ENCODE peak calls at places on chromosomes 5 and 9, in five cellular contexts. E is H9, L is thyroid gland, B is GM10248, T is activated B cell treated with CpG ODN at 0.5 μM for 24 hours. G is an unnamed sample.

GRCh38 chr9:34589656-34590375 is at the start of gene CNTFR:
- DNase-seq in T (peak; percentile 36), E (no peak), L (peak; percentile 27), B (no peak), G (peak; percentile 40)

GRCh38 chr9:84697494-84698114 is 28.1 kb downstream of the NTRK2 start:
- DNase-seq in E (peak; percentile 93), B (peak; percentile 69), L (peak; percentile 65), T (no peak), G (peak; percentile 79)

GRCh38 chr5:16970260-16970659 is 34.2 kb upstream of the MYO10 start:
- DNase-seq in L (no peak), E (no peak), B (no peak), T (no peak), G (no peak)

GRCh38 chr5:151596839-151597539 is 5.9 kb upstream of the FAT2 start:
- DNase-seq in B (no peak), T (no peak), E (peak; percentile 60), L (no peak), G (peak; percentile 18)

GRCh38 chr9:19870988-19871387 is 82.2 kb upstream of the SLC24A2 start:
- DNase-seq in T (no peak), B (no peak), E (no peak), L (no peak), G (no peak)

GRCh38 chr5:31135542-31135941 is 57.9 kb upstream of the CDH6 start:
- DNase-seq in L (no peak), T (no peak), E (no peak), B (no peak), G (no peak)

GRCh38 chr5:759781-760362 is 24.7 kb downstream of the ZDHHC11B start:
- DNase-seq in L (no peak), T (no peak), B (no peak), E (peak; percentile 29), G (no peak)

GRCh38 chr9:130860458-130861316 is 25.6 kb downstream of the ABL1 start:
- DNase-seq in B (no peak), E (no peak), T (no peak), L (peak; percentile 96), G (no peak)

GRCh38 chr5:137091473-137091872 is 407.7 kb downstream of the SPOCK1 start:
- DNase-seq in E (peak; percentile 61), B (no peak), T (no peak), L (no peak), G (no peak)

GRCh38 chr5:57302164-57302563 is 128.3 kb downstream of the GPBP1 start:
- DNase-seq in L (no peak), B (no peak), E (no peak), T (no peak), G (no peak)

GRCh38 chr5:120539471-120539870 is 75.4 kb downstream of the PRR16 start:
- DNase-seq in L (no peak), E (no peak), B (no peak), T (no peak), G (no peak)

GRCh38 chr9:127278372-127278771 is 13.8 kb downstream of the GARNL3 start:
- DNase-seq in T (no peak), L (no peak), E (no peak), B (no peak), G (no peak)

GRCh38 chr5:58019614-58020013 is 440.3 kb downstream of the PLK2 start:
- DNase-seq in B (no peak), L (peak; percentile 30), E (no peak), T (no peak), G (no peak)

GRCh38 chr5:95178046-95178651 is 106.7 kb downstream of the MCTP1 start:
- DNase-seq in T (no peak), B (no peak), L (peak; percentile 53), E (peak; percentile 95), G (no peak)

GRCh38 chr9:27053369-27054057 is 48.0 kb upstream of the LRRC19 start:
- DNase-seq in L (no peak), B (no peak), T (no peak), E (no peak), G (peak; percentile 20)

GRCh38 chr5:16855475-16855874 is 80.6 kb downstream of the MYO10 start:
- DNase-seq in L (peak; percentile 28), T (no peak), E (no peak), B (no peak), G (peak; percentile 24)

GRCh38 chr5:96065577-96066385 is 104.1 kb upstream of the ELL2 start:
- DNase-seq in E (no peak), L (no peak), B (no peak), T (no peak), G (no peak)

GRCh38 chr5:56512314-56512996 is 279.3 kb upstream of the ANKRD55 start:
- DNase-seq in L (no peak), E (no peak), B (no peak), T (no peak), G (no peak)

GRCh38 chr9:35521708-35522107 is 31.8 kb downstream of the RUSC2 start:
- DNase-seq in B (no peak), E (no peak), T (no peak), L (no peak), G (no peak)

GRCh38 chr5:146909496-146910068 is 31.0 kb upstream of the PPP2R2B start:
- DNase-seq in E (no peak), L (no peak), T (no peak), B (no peak), G (no peak)

GRCh38 chr9:128721487-128722010 is 2.4 kb downstream of the ZDHHC12 start:
- DNase-seq in T (no peak), B (no peak), L (no peak), E (no peak), G (no peak)

DNA sequence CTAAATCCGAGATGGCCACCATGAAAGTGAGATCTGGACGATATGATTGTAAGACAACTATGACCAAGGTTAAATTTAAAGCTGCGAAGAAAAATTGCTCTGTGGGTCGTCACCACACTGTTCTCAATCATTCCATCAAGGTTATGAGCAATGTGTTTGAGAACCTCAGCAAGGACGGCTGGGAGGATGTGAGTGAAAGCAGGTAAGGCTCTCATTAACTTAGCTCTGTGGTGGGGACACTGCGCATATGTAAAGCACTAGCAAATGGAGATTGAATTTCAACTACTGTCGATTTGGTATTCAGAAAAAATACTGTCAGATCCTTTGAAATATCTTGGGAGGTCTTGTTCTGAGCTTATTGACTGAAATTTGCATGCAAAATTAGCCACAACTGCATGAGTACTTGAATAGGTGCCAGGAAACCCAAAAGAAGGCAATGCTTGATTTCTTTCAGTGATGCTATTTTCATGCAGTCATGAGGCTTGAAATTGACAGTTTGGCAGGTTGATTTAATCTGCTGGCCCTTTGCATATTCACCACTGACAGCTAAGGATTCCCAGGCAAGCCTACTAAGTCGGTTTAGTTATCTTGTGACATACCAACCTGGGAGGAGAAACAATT is 183.9 kb upstream of the SH3GL2 start:
- DNase-seq in L (no peak), T (no peak), B (no peak), E (peak; percentile 40), G (no peak)
- TF ChIP-seq CTCF in L (no peak), T (no peak), B (no peak), E (no peak), G (no peak)

GRCh38 chr5:169808118-169808581 is 171.1 kb downstream of the DOCK2 start:
- DNase-seq in E (peak; percentile 57), B (no peak), T (no peak), L (no peak), G (no peak)

GRCh38 chr5:169803077-169803981 is 166.3 kb downstream of the DOCK2 start:
- DNase-seq in E (no peak), L (no peak), T (no peak), B (no peak), G (no peak)

GRCh38 chr5:169805937-169806700 is 169.0 kb downstream of the DOCK2 start:
- DNase-seq in L (no peak), E (no peak), B (peak; percentile 58), T (no peak), G (no peak)

GRCh38 chr5:169804861-169805260 is 167.8 kb downstream of the DOCK2 start:
- DNase-seq in B (no peak), L (no peak), T (no peak), E (no peak), G (no peak)

DNA sequence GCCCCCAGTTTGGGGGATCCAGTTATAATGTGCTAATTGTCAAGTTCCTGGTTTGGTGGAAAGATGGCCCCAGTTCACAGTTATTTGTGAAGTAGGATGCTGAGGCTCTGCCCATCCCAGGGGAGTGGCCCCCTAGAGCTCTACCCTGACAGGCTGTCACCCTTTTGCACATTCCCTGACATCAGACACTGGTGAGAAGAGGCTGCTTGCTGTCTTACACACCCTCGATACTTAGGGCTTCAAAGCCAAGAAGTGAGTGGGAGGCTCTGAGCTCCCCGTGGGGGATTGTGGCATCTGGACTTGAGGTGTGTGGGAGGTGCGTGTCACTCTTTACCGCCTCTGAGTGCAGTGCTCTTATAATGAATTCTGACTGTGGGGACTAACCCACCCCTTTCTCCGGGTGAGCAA is 168.5 kb downstream of the DOCK2 start:
- DNase-seq in B (peak; percentile 79), E (peak; percentile 45), T (peak; percentile 35), L (no peak), G (no peak)
- TF ChIP-seq CTCF in B (no peak), E (peak; percentile 48), T (no peak), L (no peak), G (no peak)

DNA sequence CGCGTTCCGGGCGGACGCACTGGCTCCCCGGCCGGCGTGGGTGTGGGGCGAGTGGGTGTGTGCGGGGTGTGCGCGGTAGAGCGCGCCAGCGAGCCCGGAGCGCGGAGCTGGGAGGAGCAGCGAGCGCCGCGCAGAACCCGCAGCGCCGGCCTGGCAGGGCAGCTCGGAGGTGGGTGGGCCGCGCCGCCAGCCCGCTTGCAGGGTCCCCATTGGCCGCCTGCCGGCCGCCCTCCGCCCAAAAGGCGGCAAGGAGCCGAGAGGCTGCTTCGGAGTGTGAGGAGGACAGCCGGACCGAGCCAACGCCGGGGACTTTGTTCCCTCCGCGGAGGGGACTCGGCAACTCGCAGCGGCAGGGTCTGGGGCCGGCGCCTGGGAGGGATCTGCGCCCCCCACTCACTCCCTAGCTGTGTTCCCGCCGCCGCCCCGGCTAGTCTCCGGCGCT is at the start of gene DAPK1:
- DNase-seq in E (peak; percentile 83), B (peak; percentile 84), L (peak; percentile 75), T (no peak), G (peak; percentile 79)
- TF ChIP-seq CTCF in E (peak; percentile 18), B (no peak), L (no peak), T (no peak), G (peak; percentile 19)

GRCh38 chr9:32523910-32524309 is 2.1 kb downstream of the RIGI start:
- DNase-seq in E (no peak), L (no peak), T (no peak), B (no peak), G (no peak)

GRCh38 chr9:32526707-32527048 is 682 bp upstream of the RIGI start:
- DNase-seq in L (no peak), E (no peak), B (no peak), T (no peak), G (no peak)

GRCh38 chr9:32524558-32525461 is 1.2 kb downstream of the RIGI start:
- DNase-seq in L (peak; percentile 20), B (no peak), T (no peak), E (peak; percentile 32), G (no peak)

GRCh38 chr9:32525506-32525905 is 490 bp downstream of the RIGI start:
- DNase-seq in T (no peak), L (no peak), B (no peak), E (no peak), G (no peak)

DNA sequence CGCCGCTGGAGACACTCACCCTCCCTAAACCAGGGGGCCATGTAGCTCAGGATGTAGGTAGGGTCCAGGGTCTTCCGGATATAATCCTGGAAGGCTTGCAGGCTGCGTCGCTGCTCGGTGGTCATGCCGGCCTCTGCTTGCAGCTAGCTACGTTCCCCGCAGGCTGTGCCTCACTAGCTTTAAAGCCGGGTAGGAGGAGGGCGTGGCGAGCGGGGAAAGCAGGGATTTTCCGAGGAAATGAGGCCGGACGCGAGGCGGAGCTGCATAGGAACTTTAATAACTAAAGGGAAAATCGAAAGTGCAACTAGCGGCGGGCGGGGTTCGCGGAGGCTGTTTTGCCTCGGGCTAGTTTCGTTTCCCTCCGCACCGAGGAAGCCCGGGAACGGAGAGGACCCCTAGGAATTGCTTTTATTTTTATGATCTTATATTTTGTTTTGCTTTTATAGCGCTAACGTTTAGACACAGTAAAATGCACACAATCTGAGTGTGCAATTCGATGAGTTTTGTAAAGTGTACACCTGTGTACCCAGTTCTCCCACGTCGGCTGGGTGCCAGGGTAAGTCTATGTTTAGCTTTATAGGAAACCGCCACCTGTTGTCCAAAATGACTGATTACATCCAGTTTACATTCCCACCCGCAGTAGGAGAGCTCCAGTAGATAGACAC is at the start of gene RIGI:
- DNase-seq in T (peak; percentile 59), B (peak; percentile 58), E (peak; percentile 80), L (peak; percentile 96), G (peak; percentile 83)
- TF ChIP-seq CTCF in T (no peak), B (peak; percentile 12), E (peak; percentile 72), L (no peak), G (no peak)

G was measured in endothelial cell.